ENCODE peak calls at places on chromosomes 6 and 20, in four cellular contexts. One of them, this sample, is unnamed.
A peak's percentile ranks its signal among the peaks of the same experiment; 100 is the strongest.

GRCh38 chr6:14125346-14125745 is 7.8 kb downstream of the CD83 start:
- DNase-seq in sigmoid colon: no peak
- DNase-seq in Ammon's horn: no peak
- DNase-seq in GM19239: no peak
- DNase-seq in this sample: no peak

GRCh38 chr6:38577492-38577891 is 62.2 kb downstream of the BTBD9 start:
- DNase-seq in sigmoid colon: no peak
- DNase-seq in GM19239: no peak
- DNase-seq in Ammon's horn: no peak
- DNase-seq in this sample: no peak

GRCh38 chr6:143575440-143575839 is 63.9 kb upstream of the FUCA2 start:
- DNase-seq in GM19239: peak; percentile 63
- DNase-seq in sigmoid colon: peak; percentile 74
- DNase-seq in Ammon's horn: peak; percentile 90
- DNase-seq in this sample: peak; percentile 91

GRCh38 chr6:6785163-6785521 is 196.6 kb downstream of the LY86 start:
- DNase-seq in sigmoid colon: no peak
- DNase-seq in GM19239: no peak
- DNase-seq in Ammon's horn: no peak
- DNase-seq in this sample: peak; percentile 23

GRCh38 chr6:136249336-136249735 is 775 bp downstream of the MTFR2 start:
- DNase-seq in Ammon's horn: no peak
- DNase-seq in sigmoid colon: no peak
- DNase-seq in GM19239: no peak
- DNase-seq in this sample: peak; percentile 27

GRCh38 chr6:79755967-79756366 is 124.8 kb downstream of the SH3BGRL2 start:
- DNase-seq in Ammon's horn: no peak
- DNase-seq in GM19239: no peak
- DNase-seq in sigmoid colon: no peak
- DNase-seq in this sample: no peak

GRCh38 chr6:11201015-11201414 is 31.5 kb downstream of the NEDD9 start:
- DNase-seq in GM19239: no peak
- DNase-seq in Ammon's horn: no peak
- DNase-seq in sigmoid colon: no peak
- DNase-seq in this sample: no peak

GRCh38 chr20:4026093-4026601 is 10.8 kb upstream of the RNF24 start:
- DNase-seq in Ammon's horn: peak; percentile 60
- DNase-seq in GM19239: no peak
- DNase-seq in sigmoid colon: peak; percentile 73
- DNase-seq in this sample: peak; percentile 94

GRCh38 chr20:32332614-32333013 is 25.5 kb upstream of the ASXL1 start:
- DNase-seq in Ammon's horn: no peak
- DNase-seq in GM19239: no peak
- DNase-seq in sigmoid colon: no peak
- DNase-seq in this sample: peak; percentile 86

GRCh38 chr20:57810511-57811372 is 100.9 kb upstream of the PMEPA1 start:
- DNase-seq in sigmoid colon: peak; percentile 58
- DNase-seq in Ammon's horn: no peak
- DNase-seq in GM19239: no peak
- DNase-seq in this sample: no peak

GRCh38 chr20:3080939-3081388 is 3.6 kb downstream of the AVP start:
- DNase-seq in GM19239: no peak
- DNase-seq in Ammon's horn: peak; percentile 39
- DNase-seq in sigmoid colon: no peak
- DNase-seq in this sample: peak; percentile 88

GRCh38 chr6:41504526-41505021 is 41.6 kb upstream of the FOXP4 start:
- DNase-seq in Ammon's horn: no peak
- DNase-seq in sigmoid colon: no peak
- DNase-seq in GM19239: peak; percentile 40
- DNase-seq in this sample: no peak

GRCh38 chr20:62480318-62480717 is 4.5 kb upstream of the GATA5 start:
- DNase-seq in GM19239: no peak
- DNase-seq in sigmoid colon: no peak
- DNase-seq in Ammon's horn: no peak
- DNase-seq in this sample: no peak

GRCh38 chr6:144310761-144311160 is 25.6 kb downstream of the UTRN start:
- DNase-seq in sigmoid colon: no peak
- DNase-seq in GM19239: no peak
- DNase-seq in Ammon's horn: no peak
- DNase-seq in this sample: no peak

GRCh38 chr20:41308726-41309413 is 8.7 kb downstream of the ZHX3 start:
- DNase-seq in GM19239: no peak
- DNase-seq in Ammon's horn: no peak
- DNase-seq in sigmoid colon: no peak
- DNase-seq in this sample: peak; percentile 73

GRCh38 chr6:141290871-141291270 is 841.9 kb upstream of the GJE1 start:
- DNase-seq in Ammon's horn: no peak
- DNase-seq in sigmoid colon: no peak
- DNase-seq in GM19239: no peak
- DNase-seq in this sample: no peak

GRCh38 chr6:167501831-167502385 is 177.0 kb downstream of the TTLL2 start:
- DNase-seq in sigmoid colon: no peak
- DNase-seq in Ammon's horn: no peak
- DNase-seq in GM19239: no peak
- DNase-seq in this sample: no peak

GRCh38 chr20:25280051-25280573 is 32.2 kb downstream of the PYGB start:
- DNase-seq in GM19239: no peak
- DNase-seq in sigmoid colon: peak; percentile 82
- DNase-seq in Ammon's horn: no peak
- DNase-seq in this sample: no peak

GRCh38 chr6:103534814-103535213 is 1324.9 kb downstream of the HACE1 start:
- DNase-seq in GM19239: no peak
- DNase-seq in Ammon's horn: no peak
- DNase-seq in sigmoid colon: no peak
- DNase-seq in this sample: no peak

GRCh38 chr6:40825085-40825484 is 213.9 kb downstream of the UNC5CL start:
- DNase-seq in GM19239: no peak
- DNase-seq in sigmoid colon: no peak
- DNase-seq in Ammon's horn: no peak
- DNase-seq in this sample: no peak

GRCh38 chr6:74805841-74806696 is 399.8 kb downstream of the COL12A1 start:
- DNase-seq in Ammon's horn: no peak
- DNase-seq in GM19239: no peak
- DNase-seq in sigmoid colon: no peak
- DNase-seq in this sample: peak; percentile 9

GRCh38 chr6:41053056-41053455 is at the start of gene APOBEC2:
- DNase-seq in GM19239: no peak
- DNase-seq in Ammon's horn: no peak
- DNase-seq in sigmoid colon: peak; percentile 75
- DNase-seq in this sample: no peak

GRCh38 chr20:43987531-43987930 is 72.9 kb downstream of the TOX2 start:
- DNase-seq in Ammon's horn: no peak
- DNase-seq in GM19239: no peak
- DNase-seq in sigmoid colon: no peak
- DNase-seq in this sample: no peak

GRCh38 chr6:111663232-111663631 is 57.6 kb upstream of the TRAF3IP2 start:
- DNase-seq in sigmoid colon: peak; percentile 82
- DNase-seq in GM19239: no peak
- DNase-seq in Ammon's horn: peak; percentile 59
- DNase-seq in this sample: peak; percentile 18

GRCh38 chr6:105024803-105025202 is 67.9 kb downstream of the LIN28B start:
- DNase-seq in GM19239: no peak
- DNase-seq in Ammon's horn: no peak
- DNase-seq in sigmoid colon: no peak
- DNase-seq in this sample: no peak

GRCh38 chr20:17438436-17439039 is 92.6 kb downstream of the BFSP1 start:
- DNase-seq in sigmoid colon: no peak
- DNase-seq in GM19239: no peak
- DNase-seq in Ammon's horn: no peak
- DNase-seq in this sample: no peak

GRCh38 chr20:41318271-41318649 is 729 bp upstream of the ZHX3 start:
- DNase-seq in Ammon's horn: no peak
- DNase-seq in sigmoid colon: no peak
- DNase-seq in GM19239: no peak
- DNase-seq in this sample: no peak

GRCh38 chr6:1524040-1524480 is 85.7 kb upstream of the FOXC1 start:
- DNase-seq in GM19239: peak; percentile 40
- DNase-seq in sigmoid colon: no peak
- DNase-seq in Ammon's horn: peak; percentile 61
- DNase-seq in this sample: peak; percentile 59

GRCh38 chr6:35507221-35507620 is 5.5 kb downstream of the TULP1 start:
- DNase-seq in Ammon's horn: no peak
- DNase-seq in GM19239: no peak
- DNase-seq in sigmoid colon: no peak
- DNase-seq in this sample: no peak

GRCh38 chr6:134282816-134283215 is 35.1 kb downstream of the SGK1 start:
- DNase-seq in GM19239: no peak
- DNase-seq in sigmoid colon: no peak
- DNase-seq in Ammon's horn: no peak
- DNase-seq in this sample: peak; percentile 12

GRCh38 chr6:34512738-34513115 is 43.4 kb downstream of the SPDEF start:
- DNase-seq in GM19239: no peak
- DNase-seq in sigmoid colon: peak; percentile 25
- DNase-seq in Ammon's horn: peak; percentile 1
- DNase-seq in this sample: no peak

GRCh38 chr6:106477790-106478189 is 117.3 kb downstream of the CRYBG1 start:
- DNase-seq in Ammon's horn: no peak
- DNase-seq in GM19239: no peak
- DNase-seq in sigmoid colon: no peak
- DNase-seq in this sample: no peak

GRCh38 chr6:127518710-127519468 is at the start of gene MTCL3:
- DNase-seq in GM19239: no peak
- DNase-seq in sigmoid colon: no peak
- DNase-seq in Ammon's horn: peak; percentile 61
- DNase-seq in this sample: peak; percentile 75

GRCh38 chr6:3592371-3592941 is 135.6 kb upstream of the SLC22A23 start:
- DNase-seq in sigmoid colon: no peak
- DNase-seq in GM19239: no peak
- DNase-seq in Ammon's horn: no peak
- DNase-seq in this sample: peak; percentile 99

GRCh38 chr6:54802775-54803631 is 43.6 kb upstream of the FAM83B start:
- DNase-seq in sigmoid colon: no peak
- DNase-seq in GM19239: no peak
- DNase-seq in Ammon's horn: no peak
- DNase-seq in this sample: peak; percentile 56

GRCh38 chr6:20540683-20541082 is 6.4 kb downstream of the CDKAL1 start:
- DNase-seq in Ammon's horn: no peak
- DNase-seq in GM19239: no peak
- DNase-seq in sigmoid colon: no peak
- DNase-seq in this sample: peak; percentile 74

GRCh38 chr6:138527376-138528092 is 28.2 kb upstream of the NHSL1 start:
- DNase-seq in Ammon's horn: no peak
- DNase-seq in GM19239: no peak
- DNase-seq in sigmoid colon: no peak
- DNase-seq in this sample: no peak

GRCh38 chr6:100657678-100658330 is 193.1 kb upstream of the SIM1 start:
- DNase-seq in Ammon's horn: no peak
- DNase-seq in GM19239: no peak
- DNase-seq in sigmoid colon: no peak
- DNase-seq in this sample: peak; percentile 28

GRCh38 chr20:51700809-51701285 is 67.3 kb downstream of the ATP9A start:
- DNase-seq in Ammon's horn: peak; percentile 50
- DNase-seq in sigmoid colon: no peak
- DNase-seq in GM19239: peak; percentile 26
- DNase-seq in this sample: peak; percentile 59

GRCh38 chr6:165850434-165851019 is 187.5 kb upstream of the PDE10A start:
- DNase-seq in Ammon's horn: peak; percentile 84
- DNase-seq in sigmoid colon: peak; percentile 87
- DNase-seq in GM19239: peak; percentile 76
- DNase-seq in this sample: peak; percentile 54

This sample was measured in fibroblast of mammary gland.